ENCODE peak calls at places on chromosomes 1 and 21, in seven cellular contexts. One of them, this sample, is unnamed.

GRCh38 chr1:170097449-170097948 is 23.0 kb upstream of the KIFAP3 start:
- DNase-seq in HCT116: no peak
- DNase-seq in fibroblast of lung: no peak
- DNase-seq in SK-N-SH: no peak
- DNase-seq in IMR-90: no peak
- DNase-seq in mammary epithelial cell: no peak
- DNase-seq in K562: no peak
- DNase-seq in this sample: no peak

GRCh38 chr1:167981933-167982332 is 45.1 kb upstream of the MPC2 start:
- DNase-seq in K562: no peak
- DNase-seq in fibroblast of lung: peak
- DNase-seq in HCT116: no peak
- DNase-seq in IMR-90: peak
- DNase-seq in mammary epithelial cell: peak
- DNase-seq in SK-N-SH: no peak
- DNase-seq in this sample: no peak

GRCh38 chr1:230743874-230744273 is 3.3 kb upstream of the CAPN9 start:
- DNase-seq in HCT116: no peak
- DNase-seq in SK-N-SH: peak
- DNase-seq in mammary epithelial cell: no peak
- DNase-seq in IMR-90: no peak
- DNase-seq in K562: no peak
- DNase-seq in fibroblast of lung: no peak
- DNase-seq in this sample: no peak

GRCh38 chr1:239909894-239910293 is 181.8 kb upstream of the FMN2 start:
- DNase-seq in K562: no peak
- DNase-seq in SK-N-SH: no peak
- DNase-seq in IMR-90: peak
- DNase-seq in HCT116: no peak
- DNase-seq in mammary epithelial cell: no peak
- DNase-seq in fibroblast of lung: peak
- DNase-seq in this sample: no peak

GRCh38 chr1:24932284-24932683 is 2.2 kb upstream of the RUNX3 start:
- DNase-seq in fibroblast of lung: no peak
- DNase-seq in HCT116: peak
- DNase-seq in mammary epithelial cell: no peak
- DNase-seq in IMR-90: no peak
- DNase-seq in SK-N-SH: peak
- DNase-seq in K562: peak
- DNase-seq in this sample: peak

GRCh38 chr1:97646071-97646470 is 274.8 kb downstream of the DPYD start:
- DNase-seq in HCT116: no peak
- DNase-seq in fibroblast of lung: no peak
- DNase-seq in K562: no peak
- DNase-seq in SK-N-SH: no peak
- DNase-seq in IMR-90: no peak
- DNase-seq in mammary epithelial cell: no peak
- DNase-seq in this sample: no peak

GRCh38 chr1:51560034-51560433 is 41.0 kb upstream of the EPS15 start:
- DNase-seq in SK-N-SH: no peak
- DNase-seq in IMR-90: no peak
- DNase-seq in fibroblast of lung: no peak
- DNase-seq in HCT116: no peak
- DNase-seq in mammary epithelial cell: no peak
- DNase-seq in K562: no peak
- DNase-seq in this sample: no peak

GRCh38 chr1:118711356-118711755 is 276.8 kb downstream of the TBX15 start:
- DNase-seq in HCT116: no peak
- DNase-seq in IMR-90: no peak
- DNase-seq in mammary epithelial cell: no peak
- DNase-seq in SK-N-SH: no peak
- DNase-seq in fibroblast of lung: no peak
- DNase-seq in K562: no peak
- DNase-seq in this sample: no peak

GRCh38 chr1:209547626-209548025 is 35.9 kb upstream of the CAMK1G start:
- DNase-seq in HCT116: no peak
- DNase-seq in IMR-90: no peak
- DNase-seq in SK-N-SH: no peak
- DNase-seq in mammary epithelial cell: no peak
- DNase-seq in K562: no peak
- DNase-seq in fibroblast of lung: no peak
- DNase-seq in this sample: no peak

GRCh38 chr1:230166366-230167132 is 99.5 kb downstream of the GALNT2 start:
- DNase-seq in mammary epithelial cell: no peak
- DNase-seq in fibroblast of lung: no peak
- DNase-seq in K562: no peak
- DNase-seq in SK-N-SH: no peak
- DNase-seq in IMR-90: no peak
- DNase-seq in HCT116: no peak
- DNase-seq in this sample: no peak

GRCh38 chr21:33892853-33893252 is 22.8 kb downstream of the ATP5PO start:
- DNase-seq in K562: peak
- DNase-seq in SK-N-SH: peak
- DNase-seq in HCT116: no peak
- DNase-seq in fibroblast of lung: no peak
- DNase-seq in mammary epithelial cell: no peak
- DNase-seq in IMR-90: no peak
- DNase-seq in this sample: no peak

GRCh38 chr1:64019818-64020217 is 183.6 kb upstream of the UBE2U start:
- DNase-seq in IMR-90: peak
- DNase-seq in HCT116: no peak
- DNase-seq in SK-N-SH: no peak
- DNase-seq in fibroblast of lung: peak
- DNase-seq in K562: no peak
- DNase-seq in mammary epithelial cell: peak
- DNase-seq in this sample: no peak

GRCh38 chr1:230682882-230683610 is 30.9 kb downstream of the AGT start:
- DNase-seq in IMR-90: peak
- DNase-seq in fibroblast of lung: peak
- DNase-seq in SK-N-SH: no peak
- DNase-seq in HCT116: no peak
- DNase-seq in mammary epithelial cell: peak
- DNase-seq in K562: no peak
- DNase-seq in this sample: no peak

GRCh38 chr21:42443181-42443785 is 39.6 kb downstream of the UBASH3A start:
- DNase-seq in HCT116: no peak
- DNase-seq in IMR-90: no peak
- DNase-seq in K562: no peak
- DNase-seq in fibroblast of lung: no peak
- DNase-seq in SK-N-SH: no peak
- DNase-seq in mammary epithelial cell: no peak
- DNase-seq in this sample: no peak

GRCh38 chr1:27137544-27138075 is 17.3 kb downstream of the SLC9A1 start:
- DNase-seq in IMR-90: no peak
- DNase-seq in SK-N-SH: peak
- DNase-seq in mammary epithelial cell: no peak
- DNase-seq in K562: peak
- DNase-seq in HCT116: no peak
- DNase-seq in fibroblast of lung: no peak
- DNase-seq in this sample: no peak

GRCh38 chr1:61432616-61433388 is 292.1 kb downstream of the TM2D1 start:
- DNase-seq in K562: no peak
- DNase-seq in IMR-90: no peak
- DNase-seq in SK-N-SH: no peak
- DNase-seq in HCT116: no peak
- DNase-seq in fibroblast of lung: no peak
- DNase-seq in mammary epithelial cell: no peak
- DNase-seq in this sample: no peak
- H3K27ac ChIP-seq in K562: no peak
- H3K27ac ChIP-seq in IMR-90: no peak
- H3K27ac ChIP-seq in SK-N-SH: peak
- H3K27ac ChIP-seq in HCT116: no peak
- H3K27ac ChIP-seq in fibroblast of lung: no peak
- H3K27ac ChIP-seq in mammary epithelial cell: no peak
- H3K27ac ChIP-seq in this sample: no peak

DNA sequence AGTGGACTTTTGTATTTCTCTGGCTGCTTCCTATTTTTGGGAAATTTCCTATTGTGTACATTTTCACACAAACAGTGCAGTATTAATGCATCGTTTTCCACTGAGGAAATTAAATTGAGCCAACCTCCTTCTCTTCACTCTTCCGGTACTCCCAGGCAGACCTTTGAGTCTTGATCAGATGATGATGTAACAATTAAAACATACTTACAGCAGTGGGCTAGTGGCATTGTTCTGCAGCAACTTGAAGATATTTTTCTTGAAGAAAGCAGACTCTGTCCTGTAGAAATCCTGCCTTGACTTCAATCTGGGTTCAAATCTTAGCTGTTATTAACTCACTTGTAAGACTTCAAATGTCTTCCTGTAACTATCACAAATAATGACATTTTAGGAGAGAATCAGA is 19.0 kb upstream of the TMEM200B start:
- DNase-seq in fibroblast of lung: no peak
- DNase-seq in mammary epithelial cell: no peak
- DNase-seq in K562: no peak
- DNase-seq in IMR-90: no peak
- DNase-seq in SK-N-SH: no peak
- DNase-seq in HCT116: no peak
- DNase-seq in this sample: no peak
- H2AFZ ChIP-seq in fibroblast of lung: no peak
- H2AFZ ChIP-seq in mammary epithelial cell: no peak
- H2AFZ ChIP-seq in K562: no peak
- H2AFZ ChIP-seq in IMR-90: no peak
- H2AFZ ChIP-seq in SK-N-SH: no peak
- H2AFZ ChIP-seq in HCT116: no peak
- H2AFZ ChIP-seq in this sample: no peak

GRCh38 chr1:179127163-179127895 is 45.5 kb downstream of the TOR3A start:
- DNase-seq in SK-N-SH: no peak
- DNase-seq in HCT116: no peak
- DNase-seq in K562: no peak
- DNase-seq in fibroblast of lung: peak
- DNase-seq in mammary epithelial cell: no peak
- DNase-seq in IMR-90: peak
- DNase-seq in this sample: no peak

GRCh38 chr1:179126338-179127060 is 44.6 kb downstream of the TOR3A start:
- DNase-seq in IMR-90: no peak
- DNase-seq in fibroblast of lung: peak
- DNase-seq in K562: no peak
- DNase-seq in HCT116: no peak
- DNase-seq in mammary epithelial cell: no peak
- DNase-seq in SK-N-SH: no peak
- DNase-seq in this sample: no peak

GRCh38 chr1:179129702-179130473 is 48.0 kb downstream of the TOR3A start:
- DNase-seq in fibroblast of lung: peak
- DNase-seq in IMR-90: peak
- DNase-seq in SK-N-SH: no peak
- DNase-seq in K562: no peak
- DNase-seq in mammary epithelial cell: peak
- DNase-seq in HCT116: no peak
- DNase-seq in this sample: no peak

GRCh38 chr1:179124866-179125265 is 43.0 kb downstream of the TOR3A start:
- DNase-seq in mammary epithelial cell: peak
- DNase-seq in HCT116: no peak
- DNase-seq in IMR-90: peak
- DNase-seq in SK-N-SH: no peak
- DNase-seq in fibroblast of lung: peak
- DNase-seq in K562: no peak
- DNase-seq in this sample: no peak

DNA sequence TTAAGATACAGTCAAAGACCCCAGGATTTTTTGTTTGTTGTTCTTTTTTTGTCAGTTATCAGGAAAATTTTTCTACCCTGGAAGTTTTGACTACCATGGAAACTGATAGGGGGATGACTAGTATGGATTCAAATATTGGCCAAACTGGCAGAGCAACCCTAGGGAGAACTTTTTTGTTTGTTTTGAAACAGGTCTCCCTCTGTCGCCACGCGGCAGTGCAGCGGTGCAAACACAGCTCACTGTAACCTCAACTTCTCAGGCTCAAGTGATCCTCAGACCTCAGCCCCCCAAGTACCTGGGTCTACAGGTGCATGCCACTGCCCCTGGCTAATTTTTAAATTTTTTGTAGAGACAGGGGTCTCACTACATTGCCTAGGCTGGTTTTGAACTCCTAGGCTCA is 46.6 kb downstream of the TOR3A start:
- DNase-seq in mammary epithelial cell: no peak
- DNase-seq in K562: no peak
- DNase-seq in HCT116: no peak
- DNase-seq in IMR-90: no peak
- DNase-seq in fibroblast of lung: peak
- DNase-seq in SK-N-SH: no peak
- DNase-seq in this sample: peak
- H3K27ac ChIP-seq in mammary epithelial cell: peak
- H3K27ac ChIP-seq in K562: no peak
- H3K27ac ChIP-seq in HCT116: peak
- H3K27ac ChIP-seq in IMR-90: peak
- H3K27ac ChIP-seq in fibroblast of lung: peak
- H3K27ac ChIP-seq in SK-N-SH: no peak
- H3K27ac ChIP-seq in this sample: peak

DNA sequence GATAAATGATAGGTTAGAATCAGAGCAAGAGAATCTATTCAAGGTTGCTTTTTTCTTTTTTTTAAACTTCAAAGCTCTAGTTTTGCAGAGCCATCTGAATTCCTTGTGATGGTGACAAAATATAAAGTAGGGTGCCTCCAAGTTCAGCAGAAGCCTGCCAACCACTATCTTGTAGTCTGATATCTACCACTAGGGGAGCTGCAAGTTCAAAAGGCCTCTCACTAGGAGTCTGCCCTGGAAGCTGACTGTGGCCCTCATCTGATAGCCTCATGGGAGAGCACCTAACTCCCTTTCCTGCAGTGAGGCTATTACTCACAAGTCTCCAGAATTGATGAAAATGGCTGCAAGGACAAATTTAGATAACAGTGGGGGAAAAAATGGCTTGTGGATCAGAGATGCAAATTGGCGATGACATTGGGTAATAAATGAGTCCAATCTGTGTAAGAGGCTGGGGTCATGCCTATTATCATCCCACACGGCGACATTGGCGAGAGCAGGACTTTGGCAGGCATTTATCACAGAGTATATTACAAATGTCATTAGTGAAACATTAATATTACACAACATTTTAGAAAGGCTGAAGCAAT is 10.7 kb upstream of the ZP4 start:
- DNase-seq in HCT116: no peak
- DNase-seq in mammary epithelial cell: peak
- DNase-seq in K562: peak
- DNase-seq in fibroblast of lung: peak
- DNase-seq in SK-N-SH: peak
- DNase-seq in IMR-90: no peak
- DNase-seq in this sample: no peak
- H2AFZ ChIP-seq in HCT116: no peak
- H2AFZ ChIP-seq in mammary epithelial cell: no peak
- H2AFZ ChIP-seq in K562: no peak
- H2AFZ ChIP-seq in fibroblast of lung: no peak
- H2AFZ ChIP-seq in SK-N-SH: no peak
- H2AFZ ChIP-seq in IMR-90: no peak
- H2AFZ ChIP-seq in this sample: no peak

This sample was measured in PC-9.